ENCODE peak calls at places on chromosomes 2 and 18, in ten cellular contexts. E is fibroblast of the aortic adventitia, H is WTC11, G is progenitor cell of endocrine pancreas, P is glutamatergic neuron, A is RWPE1, U is dorsolateral prefrontal cortex, R is nephron progenitor cell, X is fibroblast of mammary gland, N is endodermal cell. M is an unnamed sample.

GRCh38 chr2:218954541-218955300 is 4.7 kb upstream of the CDK5R2 start:
- DNase-seq in X (no peak), H (no peak), A (no peak), P (no peak), R (no peak), N (no peak), E (no peak), G (no peak), U (peak; percentile 79), M (no peak)

GRCh38 chr2:172329404-172330059 is 97.9 kb upstream of the ITGA6 start:
- DNase-seq in A (no peak), X (no peak), N (peak; percentile 35), P (no peak), G (no peak), R (no peak), E (no peak), H (no peak), U (no peak), M (no peak)

GRCh38 chr18:61861372-61861771 is 31.4 kb downstream of the RNF152 start:
- DNase-seq in N (no peak), A (no peak), H (no peak), U (no peak), G (no peak), P (no peak), R (no peak), X (no peak), E (no peak), M (no peak)

GRCh38 chr18:51330148-51330547 is 132.7 kb upstream of the MEX3C start:
- DNase-seq in A (peak; percentile 60), X (no peak), R (no peak), N (no peak), H (no peak), E (no peak), P (no peak), G (no peak), U (no peak), M (no peak)

GRCh38 chr18:67428805-67429204 is 87.7 kb downstream of the DSEL start:
- DNase-seq in N (no peak), P (no peak), R (no peak), G (no peak), E (peak; percentile 68), U (no peak), H (no peak), X (peak; percentile 44), A (no peak), M (no peak)

GRCh38 chr18:8882632-8883408 is 177.5 kb downstream of the MTCL1 start:
- DNase-seq in H (peak; percentile 62), P (no peak), R (peak; percentile 22), A (no peak), U (no peak), X (peak; percentile 23), G (no peak), E (no peak), N (peak; percentile 86), M (no peak)

GRCh38 chr2:236195726-236196125 is 27.5 kb upstream of the GBX2 start:
- DNase-seq in X (no peak), A (no peak), R (no peak), E (no peak), P (no peak), U (no peak), G (no peak), H (no peak), N (no peak), M (no peak)

GRCh38 chr2:211401328-211401727 is 844.9 kb downstream of the CPS1 start:
- DNase-seq in N (no peak), G (no peak), A (no peak), X (no peak), U (no peak), R (no peak), H (no peak), E (peak; percentile 3), P (no peak), M (no peak)

GRCh38 chr2:134776836-134777235 is 58.0 kb upstream of the TMEM163 start:
- DNase-seq in N (no peak), X (no peak), E (no peak), H (no peak), A (no peak), U (no peak), G (no peak), R (no peak), P (no peak), M (no peak)

GRCh38 chr2:134774786-134775641 is 56.2 kb upstream of the TMEM163 start:
- DNase-seq in E (peak; percentile 69), G (no peak), X (no peak), H (no peak), N (peak; percentile 52), P (peak; percentile 29), R (no peak), A (peak; percentile 52), U (no peak), M (no peak)

GRCh38 chr2:134777593-134777992 is 58.8 kb upstream of the TMEM163 start:
- DNase-seq in R (no peak), N (no peak), P (no peak), A (no peak), H (no peak), G (no peak), X (no peak), U (no peak), E (no peak), M (no peak)

GRCh38 chr2:134780977-134781376 is 57.4 kb upstream of the ACMSD start:
- DNase-seq in N (no peak), P (no peak), G (no peak), A (no peak), H (no peak), U (no peak), X (no peak), R (no peak), E (no peak), M (no peak)

GRCh38 chr2:134778372-134778771 is 59.6 kb upstream of the TMEM163 start:
- DNase-seq in E (no peak), A (no peak), H (peak; percentile 58), U (no peak), R (no peak), G (no peak), X (no peak), N (peak; percentile 78), P (no peak), M (no peak)
- TF ChIP-seq CTCF in E (peak; percentile 8), A (no peak), H (peak; percentile 44), U (no peak), R (peak; percentile 19), G (peak; percentile 31), X (peak; percentile 12), N (peak; percentile 84), P (peak; percentile 8), M (peak; percentile 21)

GRCh38 chr2:6914829-6915228 is 2.4 kb upstream of the RNF144A start:
- DNase-seq in G (no peak), H (no peak), R (no peak), U (no peak), E (peak; percentile 32), A (peak; percentile 45), P (no peak), X (peak; percentile 69), N (no peak), M (no peak)

GRCh38 chr2:6916224-6916623 is 988 bp upstream of the RNF144A start:
- DNase-seq in H (no peak), E (no peak), X (no peak), U (no peak), N (no peak), G (no peak), A (no peak), P (no peak), R (no peak), M (no peak)

GRCh38 chr2:6911721-6912120 is 5.5 kb upstream of the RNF144A start:
- DNase-seq in U (no peak), P (no peak), N (no peak), X (no peak), A (no peak), H (no peak), R (no peak), G (no peak), E (no peak), M (no peak)

GRCh38 chr2:6915399-6915798 is 1.8 kb upstream of the RNF144A start:
- DNase-seq in H (no peak), G (no peak), P (no peak), A (no peak), U (no peak), R (no peak), N (no peak), E (no peak), X (no peak), M (no peak)

GRCh38 chr2:6913415-6914157 is 3.6 kb upstream of the RNF144A start:
- DNase-seq in E (no peak), R (no peak), P (no peak), X (no peak), A (no peak), G (no peak), H (no peak), U (no peak), N (no peak), M (no peak)
- TF ChIP-seq CTCF in E (no peak), R (no peak), P (no peak), X (no peak), A (no peak), G (no peak), H (no peak), U (no peak), N (no peak), M (no peak)

GRCh38 chr2:108858894-108859293 is 72.3 kb downstream of the CCDC138 start:
- DNase-seq in G (no peak), X (peak; percentile 30), N (no peak), H (no peak), P (no peak), U (no peak), R (no peak), E (no peak), A (no peak), M (no peak)

GRCh38 chr2:108852375-108852774 is 65.8 kb downstream of the CCDC138 start:
- DNase-seq in N (no peak), E (no peak), G (no peak), P (no peak), X (no peak), R (no peak), U (no peak), A (no peak), H (no peak), M (no peak)

GRCh38 chr2:108854484-108854883 is 67.9 kb downstream of the CCDC138 start:
- DNase-seq in A (no peak), E (no peak), R (no peak), P (no peak), H (no peak), U (no peak), N (no peak), X (no peak), G (no peak), M (no peak)

GRCh38 chr2:108853421-108853820 is 66.8 kb downstream of the CCDC138 start:
- DNase-seq in N (no peak), E (no peak), U (no peak), R (no peak), A (no peak), X (no peak), P (no peak), G (no peak), H (no peak), M (no peak)

DNA sequence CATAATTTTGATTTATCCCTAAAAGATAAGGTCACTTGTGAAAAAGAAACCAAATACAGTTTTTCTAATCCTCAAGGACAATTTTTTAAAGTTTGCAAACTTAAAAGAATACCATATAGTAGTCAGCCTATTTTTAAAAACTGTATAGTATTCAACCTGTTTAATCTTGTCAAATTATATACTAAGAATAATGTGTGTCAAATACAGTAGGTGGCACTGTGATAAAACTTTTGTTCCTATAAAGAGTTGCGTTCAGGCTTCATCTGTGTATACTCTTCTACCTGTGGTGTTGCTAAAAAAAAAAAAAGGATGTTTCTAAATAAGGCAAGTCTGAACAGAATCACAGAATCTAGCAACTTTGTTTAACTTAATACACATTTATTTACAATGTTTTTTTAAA is 68.6 kb downstream of the CCDC138 start:
- DNase-seq in E (peak; percentile 29), U (no peak), G (no peak), A (peak; percentile 19), R (no peak), N (no peak), X (peak; percentile 7), H (no peak), P (no peak), M (no peak)
- TF ChIP-seq CTCF in E (peak; percentile 25), U (peak; percentile 55), G (no peak), A (peak; percentile 50), R (no peak), N (peak; percentile 32), X (peak; percentile 13), H (no peak), P (no peak), M (peak; percentile 23)

GRCh38 chr2:237966250-237966564 is 607 bp upstream of the UBE2F start:
- DNase-seq in X (no peak), E (no peak), P (no peak), R (no peak), U (no peak), G (no peak), A (no peak), N (no peak), H (no peak), M (no peak)

GRCh38 chr2:237967463-237967871 is 653 bp downstream of the UBE2F start:
- DNase-seq in R (peak; percentile 46), N (peak; percentile 71), E (peak; percentile 16), A (peak; percentile 38), U (no peak), P (peak; percentile 45), G (peak; percentile 30), H (peak; percentile 25), X (peak; percentile 32), M (peak; percentile 34)

GRCh38 chr2:237964578-237965404 is 2.0 kb upstream of the UBE2F start:
- DNase-seq in X (peak; percentile 90), E (peak; percentile 80), U (no peak), H (no peak), G (no peak), A (peak; percentile 58), N (no peak), R (no peak), P (no peak), M (no peak)

GRCh38 chr2:237966565-237967462 is at the start of gene UBE2F:
- DNase-seq in X (peak; percentile 95), P (peak; percentile 99), U (peak; percentile 98), H (peak; percentile 99), N (peak; percentile 99), G (peak; percentile 97), A (peak; percentile 97), R (peak; percentile 98), E (peak; percentile 95), M (peak; percentile 99)

GRCh38 chr2:237968048-237968862 is 1.4 kb downstream of the UBE2F start:
- DNase-seq in U (peak; percentile 45), E (peak; percentile 84), H (no peak), N (peak; percentile 56), G (no peak), P (no peak), R (no peak), X (peak; percentile 79), A (peak; percentile 34), M (peak; percentile 79)
- TF ChIP-seq CTCF in U (peak; percentile 35), E (no peak), H (no peak), N (no peak), G (no peak), P (no peak), R (no peak), X (no peak), A (no peak), M (peak; percentile 60)